ENCODE peak calls at places on chromosomes 5 and 9, in nine cellular contexts. C, A, Y, E, S, R, I, P and O are unnamed samples. For H3K4me1, the result is how much of the 10 kb centered on the place peaks cover.

GRCh38 chr9:32552172-32552872 is at the start of the genes SMIM27 and TOPORS:
- DNase-seq in I (peak), E (peak), P (peak), C (peak), S (peak), A (peak), R (peak), Y (peak), O (peak)

GRCh38 chr5:148830220-148830619 is 3.8 kb downstream of the ADRB2 start:
- DNase-seq in S (no peak), R (no peak), C (no peak), Y (no peak), E (no peak), A (no peak), I (peak), P (no peak), O (no peak)

GRCh38 chr9:72675586-72675985 is 154.2 kb downstream of the TMC1 start:
- DNase-seq in A (no peak), R (no peak), Y (no peak), C (no peak), I (no peak), E (no peak), S (no peak), P (no peak), O (peak)

GRCh38 chr5:89064691-89065207 is 181.8 kb upstream of the MEF2C start:
- DNase-seq in Y (no peak), P (no peak), E (no peak), A (no peak), S (no peak), C (no peak), R (no peak), I (no peak), O (peak)

GRCh38 chr9:129109952-129110739 is 447 bp downstream of the CRAT start:
- DNase-seq in A (peak), R (peak), S (peak), E (peak), Y (no peak), C (no peak), I (peak), P (peak), O (peak)

GRCh38 chr5:125848746-125849145 is 574.5 kb upstream of the GRAMD2B start:
- DNase-seq in S (no peak), P (no peak), E (no peak), I (no peak), Y (no peak), C (no peak), R (no peak), A (no peak), O (no peak)

GRCh38 chr5:24222866-24223265 is 421.9 kb downstream of the CDH10 start:
- DNase-seq in P (no peak), R (no peak), C (no peak), Y (no peak), S (no peak), E (no peak), I (no peak), A (no peak), O (no peak)

GRCh38 chr9:105877719-105878118 is 183.4 kb downstream of the TMEM38B start:
- DNase-seq in Y (no peak), P (no peak), I (no peak), A (peak), E (no peak), R (no peak), S (no peak), C (no peak), O (no peak)

GRCh38 chr9:36268007-36268427 is 9.8 kb upstream of the GNE start:
- DNase-seq in Y (no peak), S (no peak), E (peak), I (no peak), R (no peak), C (no peak), A (no peak), P (no peak), O (no peak)

GRCh38 chr9:113222482-113222841 is 1.1 kb downstream of the SLC31A1 start:
- DNase-seq in R (peak), C (peak), A (no peak), E (peak), I (no peak), P (no peak), Y (no peak), S (no peak), O (peak)

GRCh38 chr9:75238311-75238976 is 150.1 kb downstream of the OSTF1 start:
- DNase-seq in C (peak), R (peak), E (peak), A (peak), Y (peak), I (no peak), S (peak), P (peak), O (peak)

GRCh38 chr9:32015795-32016194 is 368.6 kb upstream of the ACO1 start:
- DNase-seq in P (no peak), I (no peak), R (no peak), A (no peak), E (no peak), Y (no peak), C (no peak), S (no peak), O (no peak)

GRCh38 chr9:98708103-98708932 is 417 bp downstream of the GABBR2 start:
- DNase-seq in E (peak), A (peak), C (no peak), I (no peak), R (no peak), P (no peak), S (no peak), Y (no peak), O (peak)

GRCh38 chr5:145825751-145826180 is 9.4 kb downstream of the PRELID2 start:
- DNase-seq in P (no peak), A (peak), I (no peak), Y (no peak), R (no peak), S (no peak), E (no peak), C (no peak), O (peak)

GRCh38 chr5:21680196-21680595 is 1172.9 kb downstream of the CDH12 start:
- DNase-seq in P (no peak), A (no peak), C (no peak), S (no peak), I (no peak), R (no peak), E (peak), Y (no peak), O (no peak)

GRCh38 chr5:51201708-51202107 is 181.5 kb upstream of the ISL1 start:
- DNase-seq in E (no peak), P (no peak), I (no peak), Y (no peak), C (no peak), S (no peak), R (no peak), A (no peak), O (no peak)

GRCh38 chr9:114588671-114589526 is 1.3 kb downstream of the ATP6V1G1 start:
- DNase-seq in P (no peak), A (peak), Y (no peak), I (no peak), R (no peak), C (no peak), E (no peak), S (no peak), O (peak)

GRCh38 chr9:129142115-129142514 is 30.9 kb downstream of the PTPA start:
- DNase-seq in C (no peak), I (no peak), R (no peak), A (no peak), P (no peak), E (no peak), Y (no peak), S (no peak), O (no peak)

GRCh38 chr5:59152701-59153245 is 569.9 kb downstream of the RAB3C start:
- DNase-seq in E (no peak), Y (no peak), I (no peak), A (no peak), S (no peak), P (no peak), R (no peak), C (no peak), O (no peak)

GRCh38 chr9:89218040-89218928 is 39.7 kb upstream of the SHC3 start:
- DNase-seq in S (no peak), A (peak), Y (no peak), I (no peak), P (no peak), C (no peak), E (no peak), R (no peak), O (peak)

GRCh38 chr9:87713278-87713989 is 12.5 kb upstream of the CTSL start:
- DNase-seq in S (peak), C (peak), A (peak), E (peak), R (peak), P (peak), I (peak), Y (no peak), O (peak)

GRCh38 chr9:87878930-87879603 is 3.6 kb upstream of the SPATA31E1 start:
- DNase-seq in Y (no peak), S (no peak), P (no peak), I (no peak), A (no peak), C (no peak), R (no peak), E (peak), O (no peak)

GRCh38 chr5:33049845-33050244 is 338.7 kb downstream of the NPR3 start:
- DNase-seq in C (no peak), R (no peak), I (no peak), S (no peak), A (no peak), Y (no peak), P (no peak), E (peak), O (no peak)

GRCh38 chr9:131395745-131396479 is 2.0 kb downstream of the PRRC2B start:
- DNase-seq in A (no peak), C (no peak), S (no peak), R (no peak), P (no peak), E (no peak), I (no peak), Y (no peak), O (no peak)
- H3K4me1 ChIP-seq in A (half or more), C (half or more), S (under half), R (under half), P (half or more), E (under half), I (half or more), Y (under half), O (under half)

DNA sequence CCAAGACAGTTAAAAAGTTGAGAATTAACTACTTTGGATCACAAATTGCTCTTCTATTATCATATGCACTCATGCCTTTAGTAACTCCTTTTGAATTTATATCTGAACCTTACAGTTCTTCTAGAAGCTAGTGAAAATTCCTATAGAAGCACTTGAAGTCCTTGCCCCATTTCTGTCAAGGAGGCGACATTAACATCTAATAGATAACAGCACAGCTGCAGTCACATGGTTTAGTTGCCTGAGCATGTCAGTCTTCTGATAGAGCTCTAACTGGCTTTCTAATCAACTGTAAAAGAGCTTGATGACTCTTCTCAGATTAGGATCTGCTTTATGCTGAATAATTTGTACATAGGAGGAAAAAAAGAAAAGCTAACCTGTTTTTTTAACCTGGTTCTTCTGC is 9.0 kb downstream of the RFESD start:
- DNase-seq in P (no peak), R (no peak), E (no peak), S (no peak), I (no peak), C (no peak), A (no peak), Y (no peak), O (peak)
- H3K4me3 ChIP-seq in P (no peak), R (no peak), E (no peak), S (no peak), I (no peak), C (no peak), A (no peak), Y (no peak), O (no peak)

DNA sequence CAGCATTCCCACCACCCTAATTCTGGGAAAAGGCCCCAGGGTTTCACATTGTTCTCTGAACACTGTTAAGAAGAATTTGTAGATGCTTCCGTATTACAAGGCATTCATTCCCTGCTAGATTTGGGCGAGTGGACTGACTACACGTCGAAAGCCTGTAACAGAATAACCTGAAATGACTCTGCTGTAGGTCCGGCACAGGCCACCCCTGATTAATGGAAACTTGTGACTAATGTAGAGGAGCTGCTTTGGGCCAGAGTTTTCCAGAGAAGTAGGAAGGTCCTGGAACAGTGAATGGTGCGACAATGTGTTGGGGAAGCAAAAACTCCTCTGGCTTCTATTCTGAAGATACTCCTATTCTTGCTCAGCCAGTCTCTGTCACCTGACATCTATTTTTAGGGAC is 87.6 kb downstream of the NR3C1 start:
- DNase-seq in I (peak), P (no peak), A (peak), R (no peak), E (no peak), S (no peak), Y (no peak), C (no peak), O (peak)
- H3K4me1 ChIP-seq in I (half or more), P (half or more), A (under half), R (under half), E (half or more), S (under half), Y (under half), C (under half), O (under half)

DNA sequence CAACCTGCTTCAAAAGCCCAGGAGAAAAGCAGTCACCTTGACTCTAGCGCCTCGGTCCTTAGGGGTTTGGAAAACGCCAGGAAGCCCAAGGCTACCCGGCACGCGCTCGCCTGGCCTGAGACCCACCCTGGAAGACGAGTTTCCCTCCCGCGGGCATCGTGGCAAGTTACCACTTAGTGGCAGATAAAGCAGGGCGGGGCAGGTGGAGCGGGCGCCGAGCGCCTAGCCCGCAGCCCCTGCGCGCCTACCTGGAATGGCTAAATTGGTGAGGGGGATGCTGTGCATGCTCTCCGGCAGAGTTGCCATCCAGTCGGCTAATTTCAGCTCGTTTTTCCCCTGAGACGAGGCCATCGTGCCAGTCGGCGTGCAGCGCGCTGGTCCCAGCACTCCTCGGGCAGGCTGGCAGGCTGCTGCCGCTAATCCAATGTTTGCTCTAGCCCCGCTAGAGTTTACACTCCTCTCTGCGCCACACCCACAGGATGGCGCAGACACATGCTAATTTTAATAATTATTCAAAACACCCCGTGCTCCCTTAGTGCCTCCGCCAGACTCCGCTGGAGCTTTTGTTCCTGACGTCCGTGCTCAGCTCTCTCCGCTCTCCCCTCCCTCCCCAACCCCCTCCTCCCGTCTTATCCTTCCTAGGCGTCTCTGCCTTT is at the start of gene PLCXD3:
- DNase-seq in A (peak), P (peak), S (peak), Y (no peak), C (no peak), E (no peak), I (no peak), R (no peak), O (peak)
- H3K4me3 ChIP-seq in A (peak), P (peak), S (peak), Y (peak), C (peak), E (peak), I (peak), R (no peak), O (peak)